ENCODE peak calls at places on chromosomes 12 and 14, in four cellular contexts. C is NCI-H1105, T is AG09309, U is caudate nucleus. N is an unnamed sample.

GRCh38 chr14:61101803-61102548 is 120.9 kb downstream of the SLC38A6 start:
- DNase-seq in T (peak; percentile 43), U (no peak), C (no peak), N (no peak)

GRCh38 chr12:68109001-68109400 is 50.5 kb downstream of the IFNG start:
- DNase-seq in U (no peak), T (no peak), C (no peak), N (no peak)

GRCh38 chr12:82326905-82327503 is 31.2 kb downstream of the CCDC59 start:
- DNase-seq in U (no peak), C (peak; percentile 26), T (peak; percentile 2), N (no peak)

GRCh38 chr12:123389560-123390351 is 5.8 kb downstream of the KMT5A start:
- DNase-seq in T (no peak), U (no peak), C (no peak), N (peak; percentile 58)

GRCh38 chr14:73489481-73490175 is 1.1 kb upstream of the RIOX1 start:
- DNase-seq in C (no peak), T (no peak), U (no peak), N (no peak)

GRCh38 chr12:123986374-123986920 is 13.4 kb downstream of the ZNF664 start:
- DNase-seq in C (no peak), U (no peak), T (no peak), N (no peak)

GRCh38 chr14:36238666-36239363 is 62.3 kb upstream of the PTCSC3 start:
- DNase-seq in U (no peak), T (peak; percentile 75), C (no peak), N (no peak)

GRCh38 chr14:93073833-93074769 is 41.6 kb downstream of the ITPK1 start:
- DNase-seq in C (no peak), T (no peak), U (no peak), N (no peak)

GRCh38 chr14:79256311-79256879 is 954.9 kb downstream of the DIO2 start:
- DNase-seq in U (no peak), T (no peak), C (peak; percentile 7), N (no peak)

GRCh38 chr12:131631230-131631629 is 79.7 kb upstream of the SFSWAP start:
- DNase-seq in U (no peak), T (no peak), C (no peak), N (no peak)

GRCh38 chr12:103858953-103859601 is 18.0 kb upstream of the NT5DC3 start:
- DNase-seq in T (peak; percentile 94), U (no peak), C (no peak), N (peak; percentile 83)

GRCh38 chr12:92404921-92405320 is 259.3 kb upstream of the BTG1 start:
- DNase-seq in T (no peak), C (no peak), U (no peak), N (no peak)

GRCh38 chr14:59465570-59466150 is 480 bp upstream of the GPR135 start:
- DNase-seq in U (no peak), C (no peak), T (no peak), N (no peak)

GRCh38 chr12:62239571-62239970 is 20.6 kb upstream of the USP15 start:
- DNase-seq in U (no peak), C (no peak), T (no peak), N (no peak)

GRCh38 chr12:108498136-108498535 is 16.9 kb upstream of the FICD start:
- DNase-seq in U (no peak), T (no peak), C (no peak), N (no peak)

GRCh38 chr14:73424453-73424852 is 33.9 kb downstream of the NUMB start:
- DNase-seq in C (no peak), T (no peak), U (no peak), N (no peak)

GRCh38 chr12:120119395-120119973 is 2.9 kb upstream of the RAB35 start:
- DNase-seq in U (no peak), T (no peak), C (no peak), N (no peak)

GRCh38 chr12:51798507-51798906 is 50.0 kb downstream of the FIGNL2 start:
- DNase-seq in T (no peak), U (no peak), C (no peak), N (no peak)

GRCh38 chr12:72010365-72010764 is 71.7 kb downstream of the TPH2 start:
- DNase-seq in C (no peak), U (no peak), T (no peak), N (no peak)

GRCh38 chr14:50615056-50615455 is 53.0 kb downstream of the SAV1 start:
- DNase-seq in T (no peak), C (no peak), U (no peak), N (peak; percentile 11)

GRCh38 chr14:101083564-101084435 is 180.3 kb upstream of the RTL1 start:
- DNase-seq in U (no peak), T (no peak), C (no peak), N (no peak)

GRCh38 chr14:90397401-90398314 is 829 bp downstream of the CALM1 start:
- DNase-seq in C (peak; percentile 50), T (no peak), U (no peak), N (no peak)

GRCh38 chr12:54352891-54353874 is 11.1 kb downstream of the GPR84 start:
- DNase-seq in T (no peak), U (no peak), C (peak; percentile 57), N (no peak)

GRCh38 chr14:74710477-74710876 is 2.4 kb downstream of the AREL1 start:
- DNase-seq in C (no peak), T (no peak), U (no peak), N (no peak)

GRCh38 chr14:81517798-81518398 is 15.8 kb downstream of the SEL1L start:
- DNase-seq in C (no peak), U (no peak), T (no peak), N (no peak)

GRCh38 chr14:104377256-104377655 is 202.3 kb upstream of the C14orf180 start:
- DNase-seq in C (no peak), T (no peak), U (no peak), N (no peak)

GRCh38 chr14:20873370-20874177 is 17.6 kb upstream of the RNASE3 start:
- DNase-seq in U (no peak), T (no peak), C (no peak), N (no peak)

GRCh38 chr12:25387136-25388050 is 136.7 kb upstream of the KRAS start:
- DNase-seq in C (peak; percentile 88), U (no peak), T (peak; percentile 69), N (peak; percentile 77)

GRCh38 chr14:86296173-86296572 is 766.2 kb downstream of the FLRT2 start:
- DNase-seq in U (no peak), T (no peak), C (peak; percentile 70), N (no peak)

GRCh38 chr14:56514663-56515371 is 64.8 kb upstream of the TMEM260 start:
- DNase-seq in U (no peak), C (no peak), T (peak; percentile 13), N (no peak)

GRCh38 chr12:11779286-11779685 is 129.8 kb downstream of the ETV6 start:
- DNase-seq in U (no peak), T (peak; percentile 45), C (no peak), N (no peak)

GRCh38 chr14:92510972-92511371 is 2.6 kb upstream of the RIN3 start:
- DNase-seq in U (no peak), C (no peak), T (no peak), N (no peak)

N was measured in LNCaP clone FGC.